ENCODE peak calls at places on chromosomes 2 and 18, in four cellular contexts. One of them, this sample, is unnamed.

GRCh38 chr18:908631-909621 is 4.3 kb downstream of the ADCYAP1 start:
- DNase-seq in IMR-90: no peak
- DNase-seq in HepG2: no peak
- DNase-seq in GM12878: no peak
- DNase-seq in this sample: no peak

GRCh38 chr2:58638256-58638795 is 397.2 kb upstream of the FANCL start:
- DNase-seq in GM12878: no peak
- DNase-seq in IMR-90: no peak
- DNase-seq in HepG2: no peak
- DNase-seq in this sample: no peak

GRCh38 chr2:130728007-130728454 is 839 bp upstream of the GPR148 start:
- DNase-seq in HepG2: no peak
- DNase-seq in IMR-90: no peak
- DNase-seq in GM12878: no peak
- DNase-seq in this sample: no peak

GRCh38 chr2:10170256-10170655 is 47.7 kb downstream of the RRM2 start:
- DNase-seq in IMR-90: peak; percentile 66
- DNase-seq in HepG2: no peak
- DNase-seq in GM12878: no peak
- DNase-seq in this sample: no peak

GRCh38 chr2:203446071-203446481 is 89.0 kb downstream of the RAPH1 start:
- DNase-seq in HepG2: no peak
- DNase-seq in IMR-90: peak; percentile 85
- DNase-seq in GM12878: no peak
- DNase-seq in this sample: no peak

GRCh38 chr2:2188344-2189111 is 142.5 kb downstream of the MYT1L start:
- DNase-seq in GM12878: no peak
- DNase-seq in IMR-90: no peak
- DNase-seq in HepG2: no peak
- DNase-seq in this sample: no peak

GRCh38 chr2:218863021-218863520 is 3.5 kb downstream of the WNT6 start:
- DNase-seq in HepG2: no peak
- DNase-seq in GM12878: no peak
- DNase-seq in IMR-90: no peak
- DNase-seq in this sample: no peak

GRCh38 chr2:222677981-222678380 is 6.5 kb downstream of the MOGAT1 start:
- DNase-seq in IMR-90: no peak
- DNase-seq in GM12878: no peak
- DNase-seq in HepG2: no peak
- DNase-seq in this sample: no peak

GRCh38 chr2:178512491-178512890 is 32.2 kb downstream of the PLEKHA3 start:
- DNase-seq in IMR-90: peak; percentile 29
- DNase-seq in GM12878: no peak
- DNase-seq in HepG2: no peak
- DNase-seq in this sample: no peak

GRCh38 chr18:26386002-26386401 is 159.8 kb downstream of the TAF4B start:
- DNase-seq in IMR-90: peak; percentile 46
- DNase-seq in GM12878: no peak
- DNase-seq in HepG2: peak; percentile 65
- DNase-seq in this sample: no peak

GRCh38 chr2:200695178-200695930 is 109.5 kb downstream of the AOX1 start:
- DNase-seq in HepG2: no peak
- DNase-seq in IMR-90: no peak
- DNase-seq in GM12878: no peak
- DNase-seq in this sample: no peak

GRCh38 chr18:48292229-48292628 is 117.0 kb downstream of the ZBTB7C start:
- DNase-seq in HepG2: no peak
- DNase-seq in GM12878: no peak
- DNase-seq in IMR-90: no peak
- DNase-seq in this sample: no peak

GRCh38 chr2:191675807-191676667 is 1.9 kb upstream of the NABP1 start:
- DNase-seq in IMR-90: no peak
- DNase-seq in GM12878: peak; percentile 94
- DNase-seq in HepG2: no peak
- DNase-seq in this sample: no peak

GRCh38 chr2:25473758-25474335 is 132.1 kb upstream of the DNMT3A start:
- DNase-seq in GM12878: no peak
- DNase-seq in IMR-90: no peak
- DNase-seq in HepG2: no peak
- DNase-seq in this sample: no peak

GRCh38 chr2:153354406-153354805 is 124.2 kb downstream of the RPRM start:
- DNase-seq in IMR-90: no peak
- DNase-seq in GM12878: no peak
- DNase-seq in HepG2: no peak
- DNase-seq in this sample: no peak

GRCh38 chr2:167823066-167823465 is 424.3 kb downstream of the STK39 start:
- DNase-seq in GM12878: no peak
- DNase-seq in HepG2: no peak
- DNase-seq in IMR-90: no peak
- DNase-seq in this sample: no peak

GRCh38 chr2:36572054-36572751 is 25.8 kb downstream of the FEZ2 start:
- DNase-seq in IMR-90: no peak
- DNase-seq in HepG2: no peak
- DNase-seq in GM12878: no peak
- DNase-seq in this sample: no peak

GRCh38 chr2:118580651-118581050 is 266.8 kb downstream of the EN1 start:
- DNase-seq in HepG2: no peak
- DNase-seq in IMR-90: no peak
- DNase-seq in GM12878: no peak
- DNase-seq in this sample: no peak

GRCh38 chr2:26560892-26561291 is 80.3 kb downstream of the CIB4 start:
- DNase-seq in IMR-90: no peak
- DNase-seq in GM12878: no peak
- DNase-seq in HepG2: no peak
- DNase-seq in this sample: no peak

GRCh38 chr2:9144047-9144446 is 62.6 kb upstream of the ASAP2 start:
- DNase-seq in GM12878: no peak
- DNase-seq in IMR-90: no peak
- DNase-seq in HepG2: no peak
- DNase-seq in this sample: no peak

GRCh38 chr18:69941183-69941582 is 6.5 kb downstream of the CD226 start:
- DNase-seq in HepG2: no peak
- DNase-seq in IMR-90: no peak
- DNase-seq in GM12878: no peak
- DNase-seq in this sample: no peak

GRCh38 chr2:71609029-71609428 is 155.7 kb downstream of the DYSF start:
- DNase-seq in HepG2: no peak
- DNase-seq in GM12878: no peak
- DNase-seq in IMR-90: no peak
- DNase-seq in this sample: no peak

GRCh38 chr2:62014102-62014501 is 108.6 kb downstream of the COMMD1 start:
- DNase-seq in GM12878: no peak
- DNase-seq in HepG2: peak; percentile 38
- DNase-seq in IMR-90: peak; percentile 70
- DNase-seq in this sample: peak; percentile 43

GRCh38 chr2:233990261-233990798 is 60.2 kb upstream of the SPP2 start:
- DNase-seq in GM12878: peak; percentile 38
- DNase-seq in HepG2: no peak
- DNase-seq in IMR-90: no peak
- DNase-seq in this sample: no peak

GRCh38 chr2:29495536-29495935 is 380.3 kb downstream of the CLIP4 start:
- DNase-seq in GM12878: no peak
- DNase-seq in IMR-90: no peak
- DNase-seq in HepG2: no peak
- DNase-seq in this sample: no peak

GRCh38 chr18:44841221-44841620 is 160.5 kb downstream of the SETBP1 start:
- DNase-seq in GM12878: no peak
- DNase-seq in HepG2: no peak
- DNase-seq in IMR-90: no peak
- DNase-seq in this sample: no peak

GRCh38 chr18:79680100-79680879 is 687 bp downstream of the CTDP1 start:
- DNase-seq in IMR-90: peak; percentile 52
- DNase-seq in GM12878: no peak
- DNase-seq in HepG2: peak; percentile 41
- DNase-seq in this sample: peak; percentile 51

GRCh38 chr2:160551259-160551658 is 57.7 kb upstream of the RBMS1 start:
- DNase-seq in GM12878: no peak
- DNase-seq in IMR-90: no peak
- DNase-seq in HepG2: no peak
- DNase-seq in this sample: no peak

GRCh38 chr2:173062806-173063205 is 12.8 kb upstream of the MAP3K20 start:
- DNase-seq in IMR-90: peak; percentile 33
- DNase-seq in HepG2: no peak
- DNase-seq in GM12878: no peak
- DNase-seq in this sample: no peak
- TF ChIP-seq RFX5 in IMR-90: no peak
- TF ChIP-seq RFX5 in HepG2: no peak
- TF ChIP-seq RFX5 in GM12878: no peak
- TF ChIP-seq RFX5 in this sample: no peak

GRCh38 chr2:132037527-132038178 is 124.1 kb downstream of the ANKRD30BL start:
- DNase-seq in HepG2: no peak
- DNase-seq in GM12878: no peak
- DNase-seq in IMR-90: no peak
- DNase-seq in this sample: no peak
- TF ChIP-seq BHLHE40 in HepG2: no peak
- TF ChIP-seq BHLHE40 in GM12878: no peak
- TF ChIP-seq BHLHE40 in IMR-90: no peak
- TF ChIP-seq BHLHE40 in this sample: no peak

GRCh38 chr2:126890136-126890961 is 8.3 kb upstream of the TEX51 start:
- DNase-seq in HepG2: no peak
- DNase-seq in IMR-90: no peak
- DNase-seq in GM12878: no peak
- DNase-seq in this sample: no peak
- TF ChIP-seq RFX5 in HepG2: no peak
- TF ChIP-seq RFX5 in IMR-90: no peak
- TF ChIP-seq RFX5 in GM12878: no peak
- TF ChIP-seq RFX5 in this sample: no peak

GRCh38 chr18:39994521-39994920 is 1960.5 kb upstream of the PIK3C3 start:
- DNase-seq in GM12878: no peak
- DNase-seq in IMR-90: no peak
- DNase-seq in HepG2: no peak
- DNase-seq in this sample: no peak
- TF ChIP-seq BHLHE40 in GM12878: no peak
- TF ChIP-seq BHLHE40 in IMR-90: no peak
- TF ChIP-seq BHLHE40 in HepG2: no peak
- TF ChIP-seq BHLHE40 in this sample: no peak

DNA sequence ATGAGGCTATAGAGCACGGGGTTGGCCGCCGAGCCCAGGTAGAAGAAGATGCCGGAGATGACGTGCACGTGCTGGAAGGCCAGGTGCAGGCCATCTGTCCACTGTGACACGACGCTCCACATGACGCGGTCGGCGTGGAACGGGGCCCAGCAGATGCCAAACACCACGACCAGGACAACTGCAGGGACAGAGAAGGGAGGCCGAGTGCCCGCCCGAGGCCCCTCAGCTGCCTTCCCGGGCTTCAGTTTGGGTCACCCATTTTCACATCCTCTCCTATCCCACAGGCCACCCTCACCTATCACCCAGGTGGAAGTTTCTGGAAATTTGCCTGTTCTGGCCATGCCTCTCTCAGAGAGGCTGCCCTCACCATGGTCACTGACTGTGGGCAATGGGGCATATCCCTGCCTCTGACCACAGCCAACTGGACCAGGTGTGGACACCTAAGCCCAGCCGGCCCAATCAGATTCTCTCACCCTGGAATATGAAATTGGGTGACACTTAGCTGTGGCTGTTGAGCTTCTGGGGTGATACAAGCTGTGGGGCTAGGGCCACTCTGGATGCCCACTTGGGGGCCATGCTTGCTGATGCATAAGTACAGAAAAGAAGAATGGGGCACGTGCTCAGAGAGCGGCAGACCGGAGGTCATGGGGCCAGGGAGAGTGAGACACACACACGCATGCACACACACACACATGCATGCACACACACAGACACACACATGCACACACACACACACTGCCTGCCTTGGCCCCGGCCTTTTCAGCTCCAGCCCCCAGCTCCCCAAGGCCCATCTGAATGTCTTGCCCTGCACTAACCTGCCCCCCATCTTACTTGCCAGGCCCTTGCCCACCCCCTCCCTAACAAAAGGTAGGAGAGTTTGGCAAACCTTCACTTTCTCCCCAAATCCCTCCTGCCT is 4.7 kb downstream of the NMUR1 start:
- DNase-seq in GM12878: no peak
- DNase-seq in IMR-90: no peak
- DNase-seq in HepG2: no peak
- DNase-seq in this sample: no peak
- TF ChIP-seq RFX5 in GM12878: no peak
- TF ChIP-seq RFX5 in IMR-90: no peak
- TF ChIP-seq RFX5 in HepG2: no peak
- TF ChIP-seq RFX5 in this sample: no peak

GRCh38 chr2:17125989-17126620 is 392.1 kb downstream of the RAD51AP2 start:
- DNase-seq in IMR-90: no peak
- DNase-seq in HepG2: no peak
- DNase-seq in GM12878: no peak
- DNase-seq in this sample: no peak

GRCh38 chr2:17122887-17123501 is 395.2 kb downstream of the RAD51AP2 start:
- DNase-seq in GM12878: no peak
- DNase-seq in HepG2: no peak
- DNase-seq in IMR-90: no peak
- DNase-seq in this sample: no peak

GRCh38 chr2:17124575-17125318 is 393.5 kb downstream of the RAD51AP2 start:
- DNase-seq in IMR-90: no peak
- DNase-seq in HepG2: no peak
- DNase-seq in GM12878: no peak
- DNase-seq in this sample: no peak
- TF ChIP-seq BHLHE40 in IMR-90: no peak
- TF ChIP-seq BHLHE40 in HepG2: no peak
- TF ChIP-seq BHLHE40 in GM12878: no peak
- TF ChIP-seq BHLHE40 in this sample: no peak

DNA sequence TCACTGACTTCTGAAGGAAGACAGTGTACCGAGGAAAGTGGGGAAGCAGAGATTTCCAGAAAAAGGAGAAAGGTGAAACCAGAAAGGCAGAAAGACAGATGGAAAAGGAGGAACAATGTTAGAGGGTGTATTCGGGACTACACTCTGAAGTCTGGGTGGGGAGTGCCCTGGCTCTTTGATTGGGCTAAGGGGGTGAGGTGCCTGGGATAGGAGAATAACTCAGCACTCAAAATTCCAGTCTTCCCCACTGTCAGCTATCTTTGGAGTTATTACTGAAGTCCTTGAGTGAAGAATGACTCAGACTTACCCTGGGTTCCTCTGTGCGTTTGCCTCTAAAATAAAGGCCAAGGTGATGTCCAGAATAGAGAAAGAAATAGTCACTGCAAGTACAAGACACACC is 151.8 kb upstream of the SERPINE2 start:
- DNase-seq in HepG2: no peak
- DNase-seq in GM12878: no peak
- DNase-seq in IMR-90: peak; percentile 8
- DNase-seq in this sample: no peak
- TF ChIP-seq RFX5 in HepG2: no peak
- TF ChIP-seq RFX5 in GM12878: no peak
- TF ChIP-seq RFX5 in IMR-90: no peak
- TF ChIP-seq RFX5 in this sample: no peak

This sample was measured in A549.